ENCODE peak calls at places on chromosome 5, in seven cellular contexts. W is fibroblast of villous mesenchyme; X is cardiac fibroblast; H is keratinocyte; B is WTC11; U is CD4-positive, alpha-beta T cell; Y is fibroblast of mammary gland. J is an unnamed sample.

GRCh38 chr5:34991486-34992238 is 56.1 kb downstream of the AGXT2 start:
- DNase-seq in Y (peak), W (peak), U (no peak), H (no peak), X (peak), B (no peak), J (no peak)

GRCh38 chr5:28896949-28897348 is 1858.6 kb upstream of the CDH9 start:
- DNase-seq in W (no peak), B (no peak), H (no peak), U (no peak), Y (no peak), X (peak), J (no peak)

GRCh38 chr5:150636391-150637244 is 3.8 kb upstream of the SYNPO start:
- DNase-seq in X (peak), H (no peak), B (no peak), W (peak), Y (peak), U (no peak), J (peak)

GRCh38 chr5:151134228-151134627 is 23.4 kb downstream of the ANXA6 start:
- DNase-seq in Y (no peak), U (no peak), W (no peak), H (no peak), X (no peak), B (no peak), J (no peak)

GRCh38 chr5:32964246-32964645 is 253.1 kb downstream of the NPR3 start:
- DNase-seq in B (no peak), W (peak), Y (peak), U (no peak), X (peak), H (no peak), J (peak)

GRCh38 chr5:71828641-71829040 is 109.6 kb downstream of the CARTPT start:
- DNase-seq in Y (peak), W (no peak), H (no peak), B (no peak), U (no peak), X (peak), J (peak)

GRCh38 chr5:147317978-147318684 is 83.3 kb downstream of the STK32A start:
- DNase-seq in U (no peak), B (no peak), X (no peak), Y (no peak), H (no peak), W (no peak), J (no peak)

GRCh38 chr5:37248387-37248969 is 698 bp downstream of the CPLANE1 start:
- DNase-seq in B (no peak), H (no peak), Y (peak), U (no peak), X (peak), W (no peak), J (peak)

GRCh38 chr5:176619203-176619568 is 9.2 kb upstream of the GPRIN1 start:
- DNase-seq in U (peak), X (peak), H (no peak), B (peak), Y (peak), W (peak), J (peak)

GRCh38 chr5:105565531-105565930 is 2002.9 kb upstream of the NUDT12 start:
- DNase-seq in H (no peak), X (no peak), U (no peak), B (no peak), Y (no peak), W (no peak), J (no peak)

GRCh38 chr5:33260098-33260497 is 180.7 kb upstream of the TARS1 start:
- DNase-seq in X (peak), H (no peak), W (no peak), Y (peak), B (no peak), U (no peak), J (peak)

GRCh38 chr5:89191374-89191773 is 308.4 kb upstream of the MEF2C start:
- DNase-seq in B (no peak), W (no peak), H (no peak), X (no peak), Y (no peak), U (no peak), J (no peak)

GRCh38 chr5:151222769-151223446 is 984 bp downstream of the CCDC69 start:
- DNase-seq in X (no peak), H (no peak), B (peak), U (peak), Y (no peak), W (no peak), J (no peak)

GRCh38 chr5:96933764-96934163 is 2.1 kb upstream of the LNPEP start:
- DNase-seq in U (no peak), H (no peak), Y (no peak), X (no peak), W (no peak), B (no peak), J (no peak)

GRCh38 chr5:16736158-16736994 is 119.6 kb upstream of the RETREG1 start:
- DNase-seq in B (peak), W (peak), H (no peak), Y (no peak), U (no peak), X (peak), J (peak)

GRCh38 chr5:107542428-107542827 is 128.3 kb downstream of the EFNA5 start:
- DNase-seq in W (peak), X (peak), B (no peak), H (peak), U (no peak), Y (peak), J (peak)

GRCh38 chr5:111254613-111255012 is 30.4 kb downstream of the CAMK4 start:
- DNase-seq in B (no peak), U (no peak), X (peak), Y (peak), H (no peak), W (no peak), J (no peak)

GRCh38 chr5:16916262-16916878 is 19.7 kb downstream of the MYO10 start:
- DNase-seq in H (no peak), Y (peak), U (no peak), B (no peak), X (peak), W (peak), J (peak)

GRCh38 chr5:132293992-132294727 is at the start of gene SLC22A4:
- DNase-seq in Y (peak), H (peak), B (peak), W (peak), U (peak), X (peak), J (peak)

GRCh38 chr5:59164041-59164830 is 581.4 kb downstream of the RAB3C start:
- DNase-seq in U (no peak), X (peak), H (no peak), B (no peak), W (peak), Y (peak), J (peak)

GRCh38 chr5:80186634-80187033 is 69.2 kb downstream of the SERINC5 start:
- DNase-seq in H (no peak), X (peak), B (no peak), W (peak), U (no peak), Y (peak), J (no peak)

GRCh38 chr5:132238169-132238744 is 10.6 kb upstream of the P4HA2 start:
- DNase-seq in B (peak), W (peak), H (no peak), U (peak), Y (peak), X (peak), J (peak)

GRCh38 chr5:169125571-169125970 is 175.4 kb downstream of the SLIT3 start:
- DNase-seq in U (no peak), H (no peak), X (no peak), W (no peak), B (no peak), Y (no peak), J (no peak)

GRCh38 chr5:166722939-166723338 is 1568.5 kb upstream of the WWC1 start:
- DNase-seq in H (peak), Y (peak), U (no peak), B (no peak), W (peak), X (peak), J (peak)

GRCh38 chr5:132271251-132272246 is 14.1 kb downstream of the PDLIM4 start:
- DNase-seq in H (no peak), X (no peak), B (peak), Y (no peak), U (no peak), W (no peak), J (no peak)

GRCh38 chr5:149002053-149002452 is 60.8 kb downstream of the SH3TC2 start:
- DNase-seq in W (peak), B (no peak), H (no peak), X (peak), Y (peak), U (no peak), J (peak)

GRCh38 chr5:141084487-141084989 is 9.9 kb upstream of the PCDHB2 start:
- DNase-seq in U (peak), Y (peak), W (peak), X (peak), B (peak), H (no peak), J (peak)

GRCh38 chr5:81450940-81451339 is 57.0 kb upstream of the ACOT12 start:
- DNase-seq in Y (peak), U (no peak), X (peak), B (no peak), H (no peak), W (no peak), J (peak)

GRCh38 chr5:28580616-28581015 is 1542.2 kb upstream of the CDH9 start:
- DNase-seq in Y (peak), U (no peak), X (peak), B (no peak), W (peak), H (no peak), J (no peak)

GRCh38 chr5:11719888-11720481 is 184.3 kb downstream of the CTNND2 start:
- DNase-seq in Y (peak), X (peak), H (no peak), B (peak), W (no peak), U (no peak), J (no peak)

GRCh38 chr5:98777295-98777694 is 3.8 kb downstream of the RGMB start:
- DNase-seq in B (no peak), Y (no peak), W (no peak), H (no peak), U (no peak), X (no peak), J (peak)

GRCh38 chr5:55231029-55231475 is 2.4 kb downstream of the CCNO start:
- DNase-seq in Y (no peak), W (peak), X (no peak), B (no peak), U (no peak), H (no peak), J (no peak)

GRCh38 chr5:113092683-113093082 is 116.1 kb downstream of the DCP2 start:
- DNase-seq in B (no peak), U (no peak), Y (no peak), W (peak), H (peak), X (no peak), J (no peak)

GRCh38 chr5:93120771-93121170 is 460.2 kb downstream of the NR2F1-AS1 start:
- DNase-seq in H (no peak), W (no peak), U (no peak), B (no peak), X (no peak), Y (no peak), J (no peak)

GRCh38 chr5:61817472-61818326 is 485.6 kb downstream of the ZSWIM6 start:
- DNase-seq in H (no peak), B (peak), X (peak), U (no peak), W (peak), Y (peak), J (peak)

GRCh38 chr5:56819027-56819881 is 3.9 kb downstream of the MAP3K1 start:
- DNase-seq in X (peak), W (no peak), Y (no peak), B (no peak), U (no peak), H (no peak), J (no peak)

GRCh38 chr5:56817306-56817986 is 2.1 kb downstream of the MAP3K1 start:
- DNase-seq in X (peak), U (no peak), Y (no peak), H (no peak), W (no peak), B (no peak), J (no peak)

GRCh38 chr5:56815657-56816545 is 552 bp downstream of the MAP3K1 start:
- DNase-seq in Y (peak), H (no peak), B (peak), U (peak), X (no peak), W (peak), J (peak)

GRCh38 chr5:56816546-56817081 is 1.3 kb downstream of the MAP3K1 start:
- DNase-seq in X (peak), B (peak), U (peak), W (peak), H (no peak), Y (peak), J (peak)

GRCh38 chr5:56818409-56819026 is 3.2 kb downstream of the MAP3K1 start:
- DNase-seq in X (peak), Y (peak), B (no peak), W (peak), U (no peak), H (no peak), J (peak)
- TF ChIP-seq CTCF in X (peak), Y (peak), B (no peak), W (peak), U (peak), H (no peak), J (peak)

GRCh38 chr5:86807046-86807712 is 189.4 kb downstream of the COX7C start:
- DNase-seq in W (no peak), X (no peak), Y (no peak), B (no peak), H (no peak), U (no peak), J (no peak)
- TF ChIP-seq CTCF in W (no peak), X (no peak), Y (no peak), B (no peak), H (no peak), U (no peak), J (no peak)

DNA sequence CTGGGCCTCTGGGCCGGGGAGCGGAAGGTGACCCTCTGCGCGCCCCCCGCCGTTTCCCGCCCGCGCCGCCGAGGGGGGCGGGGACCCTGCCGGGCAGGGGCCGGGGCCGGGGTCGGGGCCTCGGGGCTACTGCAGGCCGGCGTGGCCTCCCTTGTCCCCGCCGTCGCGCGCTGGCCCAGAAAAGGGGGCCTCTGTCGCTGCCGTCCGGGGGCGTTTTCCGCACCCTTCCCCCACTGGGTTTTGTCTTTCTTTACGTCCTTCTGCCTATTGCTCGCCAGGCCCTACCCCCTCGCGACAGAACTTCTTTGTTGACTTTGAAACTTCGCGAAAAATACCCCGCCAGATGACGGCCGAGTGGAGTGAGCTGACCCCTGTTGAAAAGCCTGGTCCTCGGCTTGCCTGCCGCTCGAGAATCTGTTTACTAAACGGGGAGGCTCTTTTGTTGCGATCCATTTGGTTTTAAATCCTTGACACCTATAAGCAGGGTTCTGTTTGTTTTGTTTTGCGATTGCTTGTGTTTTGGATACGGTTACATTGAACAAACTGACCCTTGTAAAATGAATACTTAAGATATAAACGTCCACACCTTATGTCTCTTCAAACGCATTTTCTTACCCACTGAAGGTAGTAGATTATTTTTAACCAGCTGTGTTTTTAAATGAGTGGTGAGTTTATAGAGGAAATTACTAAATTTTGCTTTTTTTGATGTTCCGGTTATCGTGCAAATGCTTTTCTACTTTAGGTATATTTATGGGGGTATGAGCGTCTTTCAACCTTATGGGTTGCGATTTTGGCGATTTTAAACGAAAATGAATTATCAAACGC is 765 bp downstream of the MARCHF6 start:
- DNase-seq in W (peak), H (no peak), U (peak), X (peak), B (peak), Y (peak), J (peak)
- TF ChIP-seq CTCF in W (no peak), H (no peak), U (no peak), X (no peak), B (no peak), Y (no peak), J (no peak)

DNA sequence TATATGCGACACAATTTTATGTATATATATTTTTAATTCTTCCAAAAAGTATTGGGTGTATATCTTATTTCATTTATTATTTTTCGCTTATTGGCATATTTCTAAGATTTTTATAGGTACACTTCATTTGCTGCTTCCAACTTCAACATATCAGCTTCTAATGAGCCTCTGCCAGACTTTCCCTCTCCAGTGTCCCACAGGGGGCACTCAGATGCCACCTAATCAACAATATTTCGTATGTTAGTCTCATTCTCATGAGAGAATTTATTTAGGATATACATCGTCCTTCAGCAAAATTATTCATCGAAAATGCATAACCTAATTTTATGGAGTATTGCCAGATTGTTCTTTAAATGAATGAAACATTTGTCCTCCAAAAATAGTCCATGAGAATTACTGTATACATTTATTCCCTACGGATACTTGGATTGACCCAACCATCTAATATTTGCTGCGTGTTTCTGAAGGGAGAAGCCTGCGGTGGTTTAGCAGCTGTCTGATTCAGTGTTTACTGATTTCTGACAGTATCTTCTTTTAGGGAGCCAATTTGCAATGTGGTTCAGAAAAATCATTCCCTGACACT is 100.6 kb upstream of the SELENOP start:
- DNase-seq in B (no peak), H (no peak), W (peak), X (peak), Y (peak), U (peak), J (peak)
- TF ChIP-seq CTCF in B (no peak), H (peak), W (peak), X (peak), Y (peak), U (peak), J (peak)

DNA sequence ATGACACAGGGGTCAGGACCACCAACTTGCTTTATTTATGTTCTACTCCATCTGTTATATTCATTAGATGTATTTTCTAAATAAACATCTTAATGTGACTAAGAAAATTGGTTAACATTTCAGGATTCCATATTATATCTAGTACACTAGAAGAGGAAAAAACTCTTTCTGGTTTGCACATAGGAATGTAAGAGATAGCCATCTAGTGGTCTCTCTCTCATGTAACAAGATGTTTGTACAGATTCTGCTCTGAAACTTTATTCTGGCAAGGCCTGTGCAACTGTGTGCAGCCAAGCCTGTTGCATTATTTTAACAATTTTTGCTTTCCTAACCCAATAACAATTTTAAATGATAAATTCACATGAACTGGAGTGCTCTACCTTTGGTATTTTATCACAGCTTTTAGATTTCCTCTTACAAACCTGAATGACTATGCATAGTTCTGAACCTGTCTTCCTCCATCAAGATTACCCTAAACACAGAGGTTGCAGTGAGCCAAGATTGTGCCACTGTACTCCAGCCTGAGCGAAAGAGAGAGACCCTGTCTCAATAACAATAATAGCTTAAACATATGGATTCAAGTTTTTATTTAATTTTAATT is 148.1 kb downstream of the GIN1 start:
- DNase-seq in H (peak), Y (peak), W (peak), B (no peak), X (peak), U (no peak), J (peak)
- TF ChIP-seq CTCF in H (no peak), Y (peak), W (peak), B (no peak), X (peak), U (no peak), J (peak)

J was measured in foreskin fibroblast.